ENCODE peak calls at places on chromosome 19, in seven cellular contexts. S is AG09319, X is foreskin keratinocyte, O is cardiac muscle cell, F is omental fat pad, K is fibroblast of mammary gland, T is dorsolateral prefrontal cortex. I is an unnamed sample.

GRCh38 chr19:29389495-29389894 is 136.3 kb upstream of the VSTM2B start:
- DNase-seq in T (no peak), X (no peak), F (no peak), O (no peak), K (no peak), S (no peak), I (no peak)

GRCh38 chr19:19083413-19084178 is 19.8 kb downstream of the SLC25A42 start:
- DNase-seq in F (no peak), T (no peak), O (no peak), S (no peak), K (no peak), X (no peak), I (no peak)

GRCh38 chr19:10769533-10770491 is 51.9 kb downstream of the DNM2 start:
- DNase-seq in T (peak), O (peak), K (peak), X (no peak), S (no peak), F (no peak), I (no peak)

GRCh38 chr19:18932216-18932841 is 8.7 kb downstream of the HOMER3 start:
- DNase-seq in S (no peak), O (peak), K (peak), F (peak), X (peak), T (peak), I (peak)

GRCh38 chr19:38478273-38478971 is 44.9 kb downstream of the RYR1 start:
- DNase-seq in K (peak), S (no peak), X (no peak), T (no peak), O (peak), F (no peak), I (no peak)

GRCh38 chr19:47657719-47658118 is 48.8 kb downstream of the BICRA start:
- DNase-seq in X (no peak), T (no peak), K (no peak), O (no peak), F (no peak), S (no peak), I (no peak)

GRCh38 chr19:10283301-10283733 is 3.4 kb upstream of the ICAM4 start:
- DNase-seq in K (no peak), F (no peak), S (no peak), O (no peak), T (no peak), X (peak), I (no peak)

GRCh38 chr19:56671613-56671994 is at the start of gene ZNF835:
- DNase-seq in X (no peak), F (peak), O (peak), K (peak), S (no peak), T (peak), I (no peak)

DNA sequence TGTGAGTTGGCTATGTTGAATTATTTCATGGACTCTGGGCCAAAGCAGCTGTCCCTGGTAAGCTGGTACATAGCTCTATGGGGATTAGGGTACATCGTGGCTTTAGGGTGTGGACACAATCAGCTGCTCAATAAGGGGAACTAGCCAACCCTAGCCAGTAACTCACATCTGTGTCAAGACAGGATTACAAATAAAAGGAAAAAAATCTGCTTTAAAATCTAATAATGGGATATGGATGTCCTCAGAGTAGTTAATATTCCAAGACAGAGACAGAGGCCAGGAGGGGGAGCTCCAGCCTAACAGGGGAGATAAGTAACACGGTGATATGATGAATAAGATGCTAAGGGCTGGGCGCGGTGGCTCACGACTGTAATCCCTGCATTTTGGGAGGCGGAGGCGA is 21.1 kb upstream of the ZNF766 start:
- DNase-seq in O (peak), K (peak), T (peak), F (peak), S (peak), X (peak), I (no peak)
- TF ChIP-seq CTCF in O (peak), K (peak), T (peak), F (no peak), S (peak), X (peak), I (peak)

DNA sequence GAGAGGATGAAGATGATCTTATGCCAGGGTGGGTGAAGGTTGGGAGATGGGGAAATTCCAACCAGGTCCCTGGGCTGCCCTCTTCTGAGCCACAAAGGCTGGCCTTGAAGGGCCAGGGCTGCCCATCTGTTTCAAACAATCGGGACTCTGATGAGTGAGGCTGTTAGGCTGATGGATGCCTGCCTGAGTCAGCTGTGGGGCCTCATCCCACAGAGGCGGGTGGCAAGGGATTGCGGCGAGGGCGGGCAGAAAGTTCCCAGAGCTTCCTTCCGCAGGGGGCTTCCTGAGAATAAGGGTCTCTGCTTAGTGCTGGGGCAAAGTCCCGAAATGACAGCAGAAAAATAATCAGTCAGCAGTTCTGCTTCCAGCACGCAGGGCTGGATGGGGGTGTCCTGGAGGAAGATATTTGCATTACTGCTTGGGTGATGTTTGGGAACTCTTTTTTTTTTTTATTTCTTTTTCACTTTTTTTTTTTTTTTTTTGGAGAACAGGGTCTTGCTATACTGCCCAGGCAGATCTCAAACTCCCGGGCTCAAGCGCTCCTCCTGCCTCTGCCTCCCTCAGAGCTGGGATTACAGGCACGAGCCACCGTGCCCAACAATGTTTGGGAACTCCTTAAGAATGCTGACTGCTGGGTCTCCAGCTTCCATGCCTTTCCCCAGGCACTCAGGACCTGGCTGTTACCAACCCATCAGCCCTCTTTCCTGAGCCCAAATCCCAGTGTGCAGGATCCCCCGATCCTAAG is 14.1 kb downstream of the SH3GL1 start:
- DNase-seq in F (no peak), S (no peak), O (no peak), T (peak), K (peak), X (no peak), I (no peak)
- TF ChIP-seq CTCF in F (no peak), S (no peak), O (no peak), T (no peak), K (peak), X (no peak), I (no peak)

GRCh38 chr19:49243726-49244125 is 81.3 kb downstream of the SLC6A16 start:
- DNase-seq in S (no peak), O (no peak), F (no peak), T (no peak), X (no peak), K (no peak), I (no peak)
- TF ChIP-seq CTCF in S (no peak), O (no peak), F (no peak), T (no peak), X (no peak), K (no peak), I (no peak)

DNA sequence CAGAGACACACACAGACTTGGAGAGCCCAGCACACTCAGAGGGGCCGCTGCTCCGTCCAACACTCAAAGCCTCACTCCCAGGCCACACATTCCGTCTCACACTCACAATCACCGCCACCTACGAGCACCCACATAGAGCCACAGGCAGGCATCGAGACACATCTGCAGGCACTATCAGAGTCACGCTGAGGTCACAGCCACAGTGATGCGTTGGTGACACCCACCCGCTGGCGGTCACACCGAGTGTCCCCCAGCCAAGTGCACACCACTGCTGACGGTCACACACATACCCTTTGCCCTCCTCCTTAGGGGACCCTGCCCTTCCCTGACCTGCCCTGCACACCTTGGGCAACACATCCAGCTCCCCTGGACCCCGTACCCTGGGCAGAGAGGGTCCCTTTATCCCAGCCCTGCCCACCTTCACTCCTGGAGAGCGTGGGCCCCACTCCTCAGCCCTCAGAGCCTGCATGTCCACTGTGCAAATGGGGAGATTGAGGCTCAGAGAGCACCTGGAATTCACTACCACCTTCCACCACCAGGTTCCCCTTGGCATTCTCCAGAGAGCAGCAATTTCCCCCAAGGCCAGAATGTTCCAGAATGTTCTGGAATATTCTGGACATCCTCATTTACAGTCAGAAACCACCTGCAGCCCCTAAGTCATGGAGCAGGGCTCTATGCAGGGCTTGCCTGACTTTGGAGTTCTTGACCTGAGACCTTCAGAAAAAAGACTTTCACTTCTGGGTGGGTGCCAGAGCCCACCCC is 5.4 kb downstream of the FUT5 start:
- DNase-seq in F (no peak), O (no peak), X (no peak), T (no peak), K (no peak), S (no peak), I (no peak)
- TF ChIP-seq CTCF in F (no peak), O (peak), X (peak), T (no peak), K (no peak), S (no peak), I (peak)

GRCh38 chr19:32037998-32038732 is 307.2 kb upstream of the ZNF507 start:
- DNase-seq in T (no peak), K (no peak), S (no peak), F (no peak), X (no peak), O (no peak), I (no peak)

GRCh38 chr19:32040246-32040645 is 305.2 kb upstream of the ZNF507 start:
- DNase-seq in T (no peak), F (no peak), O (peak), X (no peak), K (no peak), S (no peak), I (no peak)

GRCh38 chr19:32039446-32039845 is 306.0 kb upstream of the ZNF507 start:
- DNase-seq in S (no peak), O (no peak), T (no peak), F (no peak), X (no peak), K (no peak), I (no peak)

DNA sequence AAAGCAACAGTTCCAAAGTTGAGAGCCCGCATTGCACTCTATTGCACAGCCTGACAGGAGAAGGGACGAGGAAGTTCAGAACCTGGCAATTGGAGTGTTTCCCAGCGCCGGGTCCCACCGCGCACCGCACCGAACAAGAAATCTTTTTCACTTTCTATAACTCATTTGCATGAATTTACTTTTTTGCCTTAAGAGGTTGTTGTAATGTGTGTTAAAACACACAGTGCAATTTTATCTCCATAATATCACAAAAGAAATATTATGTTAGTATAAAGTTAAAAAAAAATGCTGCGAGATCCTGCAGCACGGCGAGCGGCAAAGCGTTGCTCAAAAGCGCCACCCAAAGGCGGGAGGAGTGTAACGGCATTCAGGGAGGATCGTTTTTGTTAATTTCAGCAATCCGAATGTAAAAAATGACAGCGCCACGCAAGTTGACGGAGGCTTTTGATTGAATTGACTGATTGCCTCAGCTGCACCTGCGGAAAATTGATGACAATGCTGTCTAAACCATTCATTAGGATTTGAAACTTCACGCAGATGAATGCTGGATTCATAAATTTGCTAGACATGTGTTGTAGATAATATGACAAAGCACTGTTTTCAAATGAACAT is 303.6 kb upstream of the ZNF507 start:
- DNase-seq in T (peak), O (peak), K (peak), X (peak), S (no peak), F (no peak), I (peak)
- TF ChIP-seq CTCF in T (peak), O (peak), K (peak), X (peak), S (peak), F (no peak), I (peak)

GRCh38 chr19:46542428-46543230 is 47.0 kb upstream of the PNMA8B start:
- DNase-seq in S (peak), K (peak), F (peak), X (peak), O (peak), T (peak), I (peak)
- TF ChIP-seq CTCF in S (peak), K (peak), F (peak), X (peak), O (peak), T (peak), I (peak)

GRCh38 chr19:7328647-7329046 is 20.1 kb upstream of the ARHGEF18 start:
- DNase-seq in O (no peak), F (no peak), S (no peak), T (no peak), K (no peak), X (no peak), I (no peak)
- TF ChIP-seq CTCF in O (no peak), F (no peak), S (no peak), T (no peak), K (no peak), X (peak), I (no peak)

GRCh38 chr19:13573268-13573667 is 67.0 kb upstream of the CACNA1A start:
- DNase-seq in K (no peak), S (no peak), T (no peak), X (no peak), F (no peak), O (no peak), I (no peak)

GRCh38 chr19:13576726-13577125 is 70.4 kb upstream of the CACNA1A start:
- DNase-seq in X (no peak), K (no peak), O (no peak), T (no peak), F (no peak), S (no peak), I (no peak)

GRCh38 chr19:13579388-13580060 is 73.2 kb upstream of the CACNA1A start:
- DNase-seq in K (peak), F (no peak), X (no peak), T (no peak), S (no peak), O (no peak), I (no peak)

GRCh38 chr19:13574933-13575332 is 68.7 kb upstream of the CACNA1A start:
- DNase-seq in X (peak), F (no peak), K (peak), T (peak), S (no peak), O (peak), I (no peak)
- TF ChIP-seq CTCF in X (peak), F (no peak), K (peak), T (no peak), S (peak), O (peak), I (peak)

GRCh38 chr19:1316466-1316865 is 30.8 kb downstream of the EFNA2 start:
- DNase-seq in F (no peak), T (no peak), S (no peak), K (no peak), O (no peak), X (no peak), I (no peak)
- TF ChIP-seq CTCF in F (no peak), T (no peak), S (no peak), K (no peak), O (no peak), X (no peak), I (no peak)

DNA sequence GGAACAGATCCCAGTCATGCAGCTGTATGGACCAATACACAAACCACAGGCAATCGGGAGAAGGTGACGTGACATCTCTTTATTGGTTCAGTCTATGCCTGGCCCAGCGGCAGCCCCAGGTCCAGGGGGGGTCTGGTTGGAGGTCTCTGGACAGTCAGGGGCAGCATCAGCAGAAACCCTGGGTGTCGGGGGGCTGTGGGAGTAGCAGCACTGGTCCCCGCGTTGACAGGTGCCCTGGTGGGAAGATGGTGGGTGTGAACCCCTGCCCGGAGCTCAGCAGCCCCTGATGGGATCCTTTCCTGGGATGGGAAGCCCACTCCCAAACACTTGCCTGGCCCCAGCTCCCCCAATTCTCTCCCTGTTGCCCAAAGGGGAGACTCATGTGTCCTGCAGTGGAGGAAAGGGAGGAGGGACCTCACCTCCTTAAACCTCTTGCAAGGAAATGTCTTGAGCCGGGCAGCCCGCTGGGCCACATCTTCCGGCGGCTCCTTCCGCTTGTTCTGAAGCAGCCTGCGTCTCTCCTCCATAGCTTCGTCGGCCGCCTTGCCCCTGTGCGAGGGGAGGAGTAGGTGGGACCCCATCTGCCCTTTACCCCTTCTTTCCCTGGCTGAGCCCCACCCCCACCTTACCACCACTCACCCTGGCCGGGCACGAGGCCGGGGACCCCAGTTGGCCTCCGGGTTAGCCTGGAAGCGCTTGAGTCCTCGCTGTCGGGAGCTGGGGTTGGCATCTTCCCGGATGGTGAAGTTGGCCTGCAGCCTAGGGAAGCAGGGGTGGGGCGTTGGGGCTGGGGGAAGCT is 2.4 kb upstream of the LYL1 start:
- DNase-seq in K (no peak), T (no peak), S (no peak), F (no peak), O (no peak), X (no peak), I (no peak)
- TF ChIP-seq CTCF in K (no peak), T (no peak), S (no peak), F (no peak), O (no peak), X (no peak), I (no peak)